ENCODE peak calls at places on chromosomes 3 and 15, in seven cellular contexts. M is NCI-H1092, J is brain microvascular endothelial cell, W is amniotic epithelial cell, U is iPS DF 6.9, Z is progenitor cell of endocrine pancreas, G is cerebellar nuclear complex. N is an unnamed sample.

GRCh38 chr3:70815817-70816216 is 503.4 kb upstream of the MDFIC2 start:
- DNase-seq in M (no peak), J (no peak), W (no peak), U (no peak), Z (no peak), G (no peak), N (no peak)

GRCh38 chr15:25504307-25504706 is 65.5 kb upstream of the UBE3A start:
- DNase-seq in M (no peak), J (no peak), W (peak), U (no peak), Z (no peak), G (no peak), N (no peak)

GRCh38 chr15:71885390-71885789 is 75.0 kb downstream of the NR2E3 start:
- DNase-seq in M (no peak), J (no peak), W (no peak), U (no peak), Z (no peak), G (no peak), N (no peak)

GRCh38 chr15:41881925-41882688 is 11.7 kb downstream of the SPTBN5 start:
- DNase-seq in M (no peak), J (no peak), W (peak), U (no peak), Z (no peak), G (no peak), N (no peak)

GRCh38 chr3:58015524-58015915 is 7.3 kb downstream of the FLNB start:
- DNase-seq in M (no peak), J (no peak), W (no peak), U (no peak), Z (no peak), G (no peak), N (no peak)

GRCh38 chr15:92634641-92635272 is 20.8 kb downstream of the FAM174B start:
- DNase-seq in M (no peak), J (no peak), W (no peak), U (no peak), Z (no peak), G (no peak), N (peak)

GRCh38 chr15:55990516-55990915 is 2.9 kb downstream of the NEDD4 start:
- DNase-seq in M (no peak), J (no peak), W (no peak), U (no peak), Z (no peak), G (no peak), N (no peak)

GRCh38 chr3:48694610-48695051 is 8.9 kb upstream of the NCKIPSD start:
- DNase-seq in M (no peak), J (peak), W (peak), U (no peak), Z (no peak), G (no peak), N (no peak)

GRCh38 chr3:185215873-185216586 is 37.8 kb downstream of the EHHADH start:
- DNase-seq in M (no peak), J (no peak), W (peak), U (no peak), Z (no peak), G (no peak), N (no peak)

GRCh38 chr15:73941871-73942635 is 15.8 kb downstream of the LOXL1 start:
- DNase-seq in M (no peak), J (no peak), W (peak), U (no peak), Z (no peak), G (no peak), N (no peak)

GRCh38 chr3:61789861-61790260 is 228.5 kb downstream of the PTPRG start:
- DNase-seq in M (no peak), J (no peak), W (no peak), U (no peak), Z (no peak), G (no peak), N (no peak)

GRCh38 chr3:4271834-4272233 is 31.3 kb upstream of the SETMAR start:
- DNase-seq in M (no peak), J (peak), W (peak), U (no peak), Z (no peak), G (no peak), N (no peak)

GRCh38 chr15:72117448-72117697 is 577 bp downstream of the MYO9A start:
- DNase-seq in M (no peak), J (peak), W (peak), U (peak), Z (peak), G (no peak), N (no peak)

GRCh38 chr15:80586141-80586540 is 109.0 kb upstream of the ABHD17C start:
- DNase-seq in M (no peak), J (no peak), W (no peak), U (no peak), Z (no peak), G (no peak), N (no peak)

GRCh38 chr3:167887096-167887495 is 151.6 kb downstream of the SERPINI1 start:
- DNase-seq in M (no peak), J (peak), W (peak), U (no peak), Z (no peak), G (no peak), N (no peak)

GRCh38 chr3:140292154-140292553 is 357.2 kb downstream of the CLSTN2 start:
- DNase-seq in M (no peak), J (peak), W (peak), U (no peak), Z (no peak), G (no peak), N (no peak)

GRCh38 chr15:63476229-63476632 is 28.2 kb upstream of the USP3 start:
- DNase-seq in M (no peak), J (peak), W (peak), U (no peak), Z (no peak), G (no peak), N (no peak)

GRCh38 chr3:60160105-60160791 is 1091.0 kb downstream of the FHIT start:
- DNase-seq in M (no peak), J (no peak), W (no peak), U (no peak), Z (no peak), G (no peak), N (no peak)

GRCh38 chr3:171871392-171872274 is 28.5 kb downstream of the TMEM212 start:
- DNase-seq in M (no peak), J (no peak), W (peak), U (no peak), Z (no peak), G (no peak), N (no peak)

GRCh38 chr3:185250653-185251052 is 3.2 kb downstream of the EHHADH start:
- DNase-seq in M (no peak), J (no peak), W (no peak), U (no peak), Z (no peak), G (no peak), N (no peak)

GRCh38 chr3:16448691-16449090 is 64.8 kb downstream of the RFTN1 start:
- DNase-seq in M (no peak), J (peak), W (peak), U (no peak), Z (no peak), G (no peak), N (no peak)

GRCh38 chr3:123129532-123129931 is 62.7 kb downstream of the PDIA5 start:
- DNase-seq in M (no peak), J (no peak), W (no peak), U (no peak), Z (no peak), G (no peak), N (no peak)

GRCh38 chr15:76336254-76337046 is at the start of gene ISL2:
- DNase-seq in M (no peak), J (peak), W (peak), U (no peak), Z (peak), G (no peak), N (peak)

GRCh38 chr3:147799601-147800000 is 390.4 kb downstream of the ZIC1 start:
- DNase-seq in M (no peak), J (no peak), W (no peak), U (no peak), Z (no peak), G (no peak), N (no peak)

GRCh38 chr3:11718582-11719405 is 75.1 kb upstream of the VGLL4 start:
- DNase-seq in M (no peak), J (peak), W (peak), U (no peak), Z (peak), G (no peak), N (no peak)